ENCODE peak calls at places on chromosomes 1 and 21, in four cellular contexts. Q, U, M and X are unnamed samples.

GRCh38 chr1:207798847-207799246 is 47.0 kb downstream of the CD46 start:
- DNase-seq in M (no peak), Q (no peak), U (no peak), X (no peak)

GRCh38 chr1:23810818-23811420 is 10.4 kb upstream of the GALE start:
- DNase-seq in M (peak; percentile 51), Q (peak; percentile 43), U (peak; percentile 85), X (no peak)

GRCh38 chr1:4002741-4003140 is 102.7 kb upstream of the C1orf174 start:
- DNase-seq in Q (no peak), U (no peak), M (no peak), X (no peak)

GRCh38 chr21:46150491-46151121 is 4.8 kb downstream of the FTCD start:
- DNase-seq in U (peak; percentile 6), Q (no peak), M (no peak), X (no peak)

GRCh38 chr1:15525043-15525958 is 1.3 kb upstream of the CASP9 start:
- DNase-seq in Q (no peak), U (peak; percentile 26), M (peak; percentile 10), X (peak; percentile 94)

GRCh38 chr1:12528021-12528852 is 89.8 kb downstream of the DHRS3 start:
- DNase-seq in U (peak; percentile 93), M (peak; percentile 76), Q (no peak), X (no peak)

GRCh38 chr1:12203216-12204007 is 26.4 kb upstream of the VPS13D start:
- DNase-seq in Q (peak; percentile 50), M (no peak), U (no peak), X (no peak)

GRCh38 chr1:209383422-209383821 is 200.1 kb upstream of the CAMK1G start:
- DNase-seq in M (no peak), U (no peak), Q (peak; percentile 86), X (no peak)

GRCh38 chr1:85344256-85344694 is 67.8 kb upstream of the BCL10 start:
- DNase-seq in M (peak; percentile 76), U (peak; percentile 41), Q (peak; percentile 33), X (no peak)

GRCh38 chr1:203306089-203306969 is 1.0 kb downstream of the BTG2 start:
- DNase-seq in U (peak; percentile 87), Q (peak; percentile 94), M (peak; percentile 95), X (peak; percentile 79)

GRCh38 chr1:103948526-103948925 is 198.8 kb downstream of the AMY1C start:
- DNase-seq in Q (no peak), M (no peak), U (no peak), X (no peak)

GRCh38 chr1:6248798-6249731 is 5.1 kb downstream of the HES3 start:
- DNase-seq in U (no peak), M (no peak), Q (no peak), X (no peak)

GRCh38 chr1:70764747-70765146 is 282.9 kb downstream of the PTGER3 start:
- DNase-seq in Q (no peak), M (no peak), U (no peak), X (no peak)

GRCh38 chr1:59685101-59685500 is 129.6 kb upstream of the HOOK1 start:
- DNase-seq in Q (no peak), U (no peak), M (no peak), X (no peak)

GRCh38 chr1:59687081-59687480 is 127.7 kb upstream of the HOOK1 start:
- DNase-seq in M (no peak), Q (no peak), U (no peak), X (no peak)

GRCh38 chr1:59686574-59686973 is 128.2 kb upstream of the HOOK1 start:
- DNase-seq in M (no peak), U (no peak), Q (no peak), X (no peak)

GRCh38 chr1:59685666-59686065 is 129.1 kb upstream of the HOOK1 start:
- DNase-seq in U (no peak), Q (no peak), M (no peak), X (no peak)

DNA sequence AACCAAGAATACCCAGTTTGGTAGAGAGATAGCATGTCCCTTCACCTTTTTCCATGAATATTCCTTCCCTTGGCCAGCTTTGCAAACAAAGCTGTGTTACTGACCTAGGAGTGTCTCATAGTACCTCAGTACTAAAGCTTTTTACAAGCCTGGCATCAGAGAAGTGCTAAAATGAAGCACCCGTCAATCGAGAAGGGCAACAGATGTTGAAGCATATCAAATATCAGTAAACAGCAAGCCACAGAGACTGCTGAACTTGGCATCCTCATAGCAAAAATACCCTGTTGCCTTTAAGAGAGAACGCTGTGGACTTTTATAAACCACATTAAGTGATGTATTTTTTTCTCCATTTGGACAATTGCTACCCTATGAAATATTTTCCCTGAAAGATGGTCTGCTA is 128.6 kb upstream of the HOOK1 start:
- DNase-seq in M (no peak), U (no peak), Q (no peak), X (no peak)
- H3K4me3 ChIP-seq in M (no peak overlapping the region), U (no peak overlapping the region), Q (no peak overlapping the region), X (no peak overlapping the region)

GRCh38 chr1:109279615-109280278 is 3.2 kb downstream of the PSRC1 start:
- DNase-seq in Q (no peak), U (no peak), M (no peak), X (no peak)
- H3K4me3 ChIP-seq in Q (no peak overlapping the region), U (no peak overlapping the region), M (no peak overlapping the region), X (no peak overlapping the region)

GRCh38 chr1:190475394-190476250 is 2.0 kb downstream of the BRINP3 start:
- DNase-seq in M (peak; percentile 29), Q (no peak), U (peak; percentile 51), X (no peak)

GRCh38 chr1:190477687-190478192 is at the start of gene BRINP3:
- DNase-seq in U (no peak), M (no peak), Q (no peak), X (no peak)

GRCh38 chr1:190479537-190479936 is 1.9 kb upstream of the BRINP3 start:
- DNase-seq in M (no peak), Q (no peak), U (peak; percentile 16), X (no peak)

GRCh38 chr1:190479028-190479427 is 1.4 kb upstream of the BRINP3 start:
- DNase-seq in M (peak; percentile 23), Q (no peak), U (no peak), X (no peak)

GRCh38 chr1:190478193-190479007 is 736 bp upstream of the BRINP3 start:
- DNase-seq in M (peak; percentile 32), Q (peak; percentile 20), U (peak; percentile 21), X (no peak)
- H3K4me3 ChIP-seq in M (peak overlapping the region; percentile 8), Q (peak overlapping the region; percentile 1), U (peak overlapping the region; percentile 62), X (peak overlapping the region; percentile 56)

GRCh38 chr1:117371436-117372151 is 4.3 kb downstream of the MAN1A2 start:
- DNase-seq in Q (no peak), M (peak; percentile 73), U (no peak), X (peak; percentile 13)
- H3K4me3 ChIP-seq in Q (no peak overlapping the region), M (no peak overlapping the region), U (no peak overlapping the region), X (no peak overlapping the region)

GRCh38 chr1:154441241-154441888 is 36.2 kb downstream of the IL6R start:
- DNase-seq in U (no peak), M (no peak), Q (no peak), X (no peak)
- H3K4me3 ChIP-seq in U (no peak overlapping the region), M (no peak overlapping the region), Q (no peak overlapping the region), X (no peak overlapping the region)